ENCODE peak calls at places on chromosome 18, in four cellular contexts. T is A549, B is brain microvascular endothelial cell, D is IMR-90. E is an unnamed sample.

GRCh38 chr18:35005963-35006577 is 35.1 kb upstream of the MAPRE2 start:
- DNase-seq in D (peak; percentile 70), T (peak; percentile 42), B (peak; percentile 63), E (peak; percentile 63)

GRCh38 chr18:13577091-13577697 is 149.2 kb downstream of the FAM210A start:
- DNase-seq in T (no peak), D (peak; percentile 7), B (peak; percentile 41), E (peak; percentile 11)

GRCh38 chr18:21747268-21747667 is 6.7 kb downstream of the MIB1 start:
- DNase-seq in T (no peak), B (no peak), D (no peak), E (no peak)

GRCh38 chr18:36536426-36536825 is 238.9 kb downstream of the FHOD3 start:
- DNase-seq in D (no peak), B (no peak), T (no peak), E (no peak)

GRCh38 chr18:67483952-67484351 is 32.6 kb downstream of the DSEL start:
- DNase-seq in B (no peak), D (no peak), T (no peak), E (no peak)

GRCh38 chr18:44638811-44639210 is 41.9 kb upstream of the SETBP1 start:
- DNase-seq in B (no peak), T (no peak), D (no peak), E (no peak)

GRCh38 chr18:75249672-75250470 is 39.3 kb downstream of the TSHZ1 start:
- DNase-seq in B (no peak), T (no peak), D (no peak), E (no peak)

GRCh38 chr18:34651586-34652369 is 58.3 kb upstream of the DTNA start:
- DNase-seq in T (no peak), B (no peak), D (no peak), E (no peak)

GRCh38 chr18:48787523-48788151 is 163.1 kb downstream of the SMAD7 start:
- DNase-seq in D (peak; percentile 23), B (peak; percentile 70), T (no peak), E (no peak)

GRCh38 chr18:39675916-39676315 is 2110.3 kb upstream of the CELF4 start:
- DNase-seq in B (no peak), T (no peak), D (no peak), E (no peak)

GRCh38 chr18:63315879-63316278 is 3.7 kb downstream of the BCL2 start:
- DNase-seq in D (no peak), B (no peak), T (no peak), E (no peak)

GRCh38 chr18:24271381-24272331 is 126.0 kb downstream of the OSBPL1A start:
- DNase-seq in T (peak; percentile 56), B (peak; percentile 63), D (peak; percentile 72), E (peak; percentile 35)

GRCh38 chr18:65753520-65753919 is 2.7 kb downstream of the CDH7 start:
- DNase-seq in T (no peak), B (no peak), D (no peak), E (peak; percentile 18)

GRCh38 chr18:2331496-2331895 is 239.8 kb downstream of the METTL4 start:
- DNase-seq in D (no peak), B (no peak), T (no peak), E (no peak)

GRCh38 chr18:75247601-75248421 is 37.2 kb downstream of the TSHZ1 start:
- DNase-seq in B (peak; percentile 63), D (peak; percentile 65), T (no peak), E (peak; percentile 34)

GRCh38 chr18:29164020-29164706 is 987.2 kb upstream of the CDH2 start:
- DNase-seq in D (peak; percentile 96), T (peak; percentile 37), B (peak; percentile 70), E (peak; percentile 83)

GRCh38 chr18:8661754-8662573 is 43.4 kb upstream of the MTCL1 start:
- DNase-seq in T (no peak), B (peak; percentile 48), D (peak; percentile 28), E (peak; percentile 42)

GRCh38 chr18:56933472-56933871 is 213.4 kb upstream of the BOD1L2 start:
- DNase-seq in T (no peak), D (no peak), B (no peak), E (no peak)

GRCh38 chr18:26133652-26134051 is at the start of gene PSMA8:
- DNase-seq in D (no peak), B (no peak), T (no peak), E (no peak)

GRCh38 chr18:26088482-26088881 is 1.9 kb downstream of the SS18 start:
- DNase-seq in B (no peak), T (no peak), D (no peak), E (no peak)

GRCh38 chr18:3814840-3815239 is 364.9 kb downstream of the TGIF1 start:
- DNase-seq in D (peak; percentile 74), T (no peak), B (no peak), E (no peak)

GRCh38 chr18:3816601-3817363 is 366.8 kb downstream of the TGIF1 start:
- DNase-seq in B (peak; percentile 65), D (peak; percentile 99), T (peak; percentile 22), E (peak; percentile 93)

GRCh38 chr18:3821524-3821923 is 371.6 kb downstream of the TGIF1 start:
- DNase-seq in D (no peak), B (no peak), T (no peak), E (no peak)

GRCh38 chr18:3819933-3820332 is 370.0 kb downstream of the TGIF1 start:
- DNase-seq in B (no peak), D (no peak), T (no peak), E (no peak)

GRCh38 chr18:3815991-3816390 is 366.0 kb downstream of the TGIF1 start:
- DNase-seq in T (no peak), B (no peak), D (no peak), E (no peak)
- H3K4me3 ChIP-seq in T (no peak overlapping the region), B (no peak overlapping the region), D (no peak overlapping the region), E (no peak overlapping the region)

GRCh38 chr18:59631583-59632181 is 65.5 kb downstream of the CCBE1 start:
- DNase-seq in D (peak; percentile 58), B (no peak), T (peak; percentile 6), E (peak; percentile 29)
- TF ChIP-seq CTCF in D (peak; percentile 78), B (peak; percentile 87), T (peak; percentile 51), E (peak; percentile 85)

GRCh38 chr18:55444496-55444895 is 143.5 kb downstream of the TCF4 start:
- DNase-seq in B (no peak), T (no peak), D (no peak), E (no peak)

GRCh38 chr18:55448390-55448789 is 139.6 kb downstream of the TCF4 start:
- DNase-seq in B (no peak), D (no peak), T (no peak), E (no peak)

GRCh38 chr18:55446996-55447671 is 140.9 kb downstream of the TCF4 start:
- DNase-seq in T (no peak), B (no peak), D (no peak), E (no peak)

GRCh38 chr18:55449412-55450140 is 138.4 kb downstream of the TCF4 start:
- DNase-seq in B (no peak), D (no peak), T (no peak), E (no peak)

GRCh38 chr18:55447672-55448018 is 140.3 kb downstream of the TCF4 start:
- DNase-seq in T (no peak), B (no peak), D (no peak), E (no peak)
- H3K4me3 ChIP-seq in T (no peak overlapping the region), B (no peak overlapping the region), D (no peak overlapping the region), E (no peak overlapping the region)

GRCh38 chr18:69000366-69000765 is 202.5 kb downstream of the CCDC102B start:
- DNase-seq in B (peak; percentile 40), D (peak; percentile 23), T (no peak), E (no peak)

GRCh38 chr18:68997845-68998244 is 200.0 kb downstream of the CCDC102B start:
- DNase-seq in T (no peak), D (no peak), B (no peak), E (no peak)

GRCh38 chr18:69002233-69002632 is 204.4 kb downstream of the CCDC102B start:
- DNase-seq in B (no peak), T (no peak), D (no peak), E (no peak)
- TF ChIP-seq CTCF in B (peak; percentile 32), T (no peak), D (no peak), E (peak; percentile 40)